ENCODE peak calls at places on chromosomes 5 and 9, in four cellular contexts. One of them, this sample, is unnamed.

GRCh38 chr9:104074876-104075275 is 19.2 kb upstream of the SMC2 start:
- DNase-seq in MCF 10A: peak; percentile 38
- DNase-seq in H9: no peak
- DNase-seq in astrocyte of the spinal cord: peak; percentile 78
- DNase-seq in this sample: peak; percentile 79

GRCh38 chr5:122183098-122183794 is 53.9 kb downstream of the ZNF474 start:
- DNase-seq in MCF 10A: peak; percentile 100
- DNase-seq in H9: no peak
- DNase-seq in astrocyte of the spinal cord: peak; percentile 89
- DNase-seq in this sample: peak; percentile 79

GRCh38 chr5:114243281-114243982 is 118.4 kb upstream of the KCNN2 start:
- DNase-seq in MCF 10A: no peak
- DNase-seq in H9: no peak
- DNase-seq in astrocyte of the spinal cord: peak; percentile 69
- DNase-seq in this sample: peak; percentile 89

GRCh38 chr9:133125706-133126696 is 5.0 kb upstream of the RALGDS start:
- DNase-seq in MCF 10A: peak; percentile 48
- DNase-seq in astrocyte of the spinal cord: peak; percentile 67
- DNase-seq in H9: no peak
- DNase-seq in this sample: peak; percentile 23

GRCh38 chr9:71490810-71491209 is 277.5 kb downstream of the CEMIP2 start:
- DNase-seq in H9: no peak
- DNase-seq in astrocyte of the spinal cord: no peak
- DNase-seq in MCF 10A: peak; percentile 33
- DNase-seq in this sample: no peak

GRCh38 chr5:140365282-140365681 is 5.3 kb downstream of the SLC4A9 start:
- DNase-seq in astrocyte of the spinal cord: no peak
- DNase-seq in H9: no peak
- DNase-seq in MCF 10A: no peak
- DNase-seq in this sample: no peak

GRCh38 chr5:13632676-13633075 is 311.8 kb downstream of the DNAH5 start:
- DNase-seq in astrocyte of the spinal cord: no peak
- DNase-seq in MCF 10A: peak; percentile 24
- DNase-seq in H9: no peak
- DNase-seq in this sample: peak; percentile 61

GRCh38 chr5:173456751-173457171 is 128.5 kb upstream of the STC2 start:
- DNase-seq in astrocyte of the spinal cord: peak; percentile 86
- DNase-seq in MCF 10A: peak; percentile 54
- DNase-seq in H9: no peak
- DNase-seq in this sample: peak; percentile 53

GRCh38 chr9:126207256-126207655 is 119.4 kb upstream of the MVB12B start:
- DNase-seq in astrocyte of the spinal cord: no peak
- DNase-seq in H9: no peak
- DNase-seq in MCF 10A: no peak
- DNase-seq in this sample: no peak

GRCh38 chr5:100430268-100430900 is 104.8 kb upstream of the FAM174A start:
- DNase-seq in H9: peak; percentile 57
- DNase-seq in MCF 10A: peak; percentile 65
- DNase-seq in astrocyte of the spinal cord: peak; percentile 47
- DNase-seq in this sample: peak; percentile 25

GRCh38 chr5:107772418-107773310 is 101.9 kb upstream of the EFNA5 start:
- DNase-seq in MCF 10A: no peak
- DNase-seq in astrocyte of the spinal cord: no peak
- DNase-seq in H9: peak; percentile 33
- DNase-seq in this sample: no peak

GRCh38 chr9:87607859-87608258 is 110.2 kb downstream of the DAPK1 start:
- DNase-seq in MCF 10A: no peak
- DNase-seq in astrocyte of the spinal cord: no peak
- DNase-seq in H9: no peak
- DNase-seq in this sample: no peak

GRCh38 chr5:179162351-179163235 is 102.4 kb downstream of the ZNF354C start:
- DNase-seq in astrocyte of the spinal cord: no peak
- DNase-seq in MCF 10A: no peak
- DNase-seq in H9: peak; percentile 15
- DNase-seq in this sample: no peak

DNA sequence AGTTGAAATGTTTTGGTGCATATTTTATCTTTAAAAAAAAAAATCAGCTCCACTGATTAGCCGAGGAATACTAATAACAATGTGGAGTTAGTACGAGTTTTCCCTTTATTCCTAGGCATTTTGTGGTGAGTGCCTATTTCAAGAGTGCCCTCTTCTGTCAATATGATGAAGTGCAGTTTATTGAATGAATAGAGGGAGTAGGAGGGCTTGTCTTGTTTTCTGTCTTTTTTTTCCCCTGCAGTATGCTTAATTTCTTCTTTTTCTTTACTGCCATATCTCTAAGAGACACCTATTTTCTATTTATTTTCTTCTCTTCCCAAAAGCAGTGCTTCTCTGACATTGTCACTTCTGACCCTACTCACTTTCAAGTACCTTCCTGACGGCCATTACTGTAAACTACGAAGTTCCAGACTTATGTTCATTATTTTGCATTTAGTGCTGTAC is 169.6 kb upstream of the PITX1 start:
- DNase-seq in astrocyte of the spinal cord: peak; percentile 38
- DNase-seq in H9: no peak
- DNase-seq in MCF 10A: peak; percentile 69
- DNase-seq in this sample: no peak
- TF ChIP-seq CTCF in astrocyte of the spinal cord: peak; percentile 41
- TF ChIP-seq CTCF in H9: peak; percentile 65
- TF ChIP-seq CTCF in MCF 10A: peak; percentile 52
- TF ChIP-seq CTCF in this sample: peak; percentile 69

GRCh38 chr9:127633216-127633615 is 21.1 kb downstream of the STXBP1 start:
- DNase-seq in MCF 10A: no peak
- DNase-seq in H9: no peak
- DNase-seq in astrocyte of the spinal cord: no peak
- DNase-seq in this sample: no peak

GRCh38 chr9:127627494-127627855 is 15.4 kb downstream of the STXBP1 start:
- DNase-seq in astrocyte of the spinal cord: no peak
- DNase-seq in MCF 10A: no peak
- DNase-seq in H9: no peak
- DNase-seq in this sample: no peak

GRCh38 chr9:127626752-127627493 is 14.8 kb downstream of the STXBP1 start:
- DNase-seq in astrocyte of the spinal cord: no peak
- DNase-seq in MCF 10A: no peak
- DNase-seq in H9: no peak
- DNase-seq in this sample: no peak

GRCh38 chr9:127628644-127629467 is 16.8 kb downstream of the STXBP1 start:
- DNase-seq in MCF 10A: no peak
- DNase-seq in H9: no peak
- DNase-seq in astrocyte of the spinal cord: no peak
- DNase-seq in this sample: no peak

DNA sequence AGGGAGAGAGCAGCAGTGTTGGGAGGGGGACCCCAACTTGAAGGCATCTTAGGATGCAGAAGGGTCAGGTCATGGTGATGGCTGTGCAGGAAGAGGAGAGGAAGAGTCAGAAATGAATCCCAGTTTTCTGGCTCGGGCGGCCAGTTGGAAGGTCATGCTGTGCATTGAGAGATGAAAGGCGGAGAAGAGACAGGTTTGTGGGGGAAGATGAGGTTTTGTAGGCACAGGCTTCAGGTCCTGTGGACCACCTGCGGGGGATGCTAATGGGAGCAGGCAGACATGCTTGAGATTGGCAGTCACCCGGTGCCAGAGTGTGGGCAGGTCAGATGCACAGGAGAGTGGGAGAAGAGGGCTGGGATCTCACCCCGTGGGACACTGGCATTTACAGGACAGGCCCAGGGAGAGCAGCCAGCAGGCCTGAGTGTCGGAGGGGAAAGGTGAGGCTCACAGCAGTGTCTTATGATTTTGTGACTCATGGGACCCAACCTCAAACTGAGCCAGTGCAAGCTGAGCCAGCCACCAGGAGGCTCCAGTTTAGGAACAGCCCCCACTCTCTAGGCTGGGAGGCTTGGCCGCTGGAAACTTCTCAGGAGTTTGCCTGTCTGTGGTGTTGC is 17.5 kb downstream of the STXBP1 start:
- DNase-seq in H9: no peak
- DNase-seq in astrocyte of the spinal cord: peak; percentile 3
- DNase-seq in MCF 10A: no peak
- DNase-seq in this sample: no peak
- TF ChIP-seq CTCF in H9: peak; percentile 55
- TF ChIP-seq CTCF in astrocyte of the spinal cord: peak; percentile 30
- TF ChIP-seq CTCF in MCF 10A: no peak
- TF ChIP-seq CTCF in this sample: peak; percentile 14

GRCh38 chr9:89978185-89978584 is 373.4 kb downstream of the GADD45G start:
- DNase-seq in MCF 10A: peak; percentile 30
- DNase-seq in H9: peak; percentile 53
- DNase-seq in astrocyte of the spinal cord: peak; percentile 22
- DNase-seq in this sample: no peak
- TF ChIP-seq CTCF in MCF 10A: no peak
- TF ChIP-seq CTCF in H9: peak; percentile 58
- TF ChIP-seq CTCF in astrocyte of the spinal cord: peak; percentile 47
- TF ChIP-seq CTCF in this sample: no peak

GRCh38 chr9:34863426-34863825 is 94.7 kb upstream of the PHF24 start:
- DNase-seq in H9: no peak
- DNase-seq in astrocyte of the spinal cord: no peak
- DNase-seq in MCF 10A: peak; percentile 6
- DNase-seq in this sample: no peak

GRCh38 chr9:34866614-34867013 is 91.5 kb upstream of the PHF24 start:
- DNase-seq in H9: no peak
- DNase-seq in MCF 10A: no peak
- DNase-seq in astrocyte of the spinal cord: no peak
- DNase-seq in this sample: no peak

GRCh38 chr9:34869390-34869789 is 88.7 kb upstream of the PHF24 start:
- DNase-seq in H9: no peak
- DNase-seq in astrocyte of the spinal cord: peak; percentile 18
- DNase-seq in MCF 10A: peak; percentile 47
- DNase-seq in this sample: peak; percentile 25
- TF ChIP-seq CTCF in H9: peak; percentile 58
- TF ChIP-seq CTCF in astrocyte of the spinal cord: peak; percentile 46
- TF ChIP-seq CTCF in MCF 10A: peak; percentile 22
- TF ChIP-seq CTCF in this sample: peak; percentile 65

GRCh38 chr9:37410969-37411785 is 11.3 kb upstream of the GRHPR start:
- DNase-seq in MCF 10A: peak; percentile 19
- DNase-seq in H9: peak; percentile 74
- DNase-seq in astrocyte of the spinal cord: no peak
- DNase-seq in this sample: peak; percentile 23
- TF ChIP-seq CTCF in MCF 10A: peak; percentile 7
- TF ChIP-seq CTCF in H9: peak; percentile 50
- TF ChIP-seq CTCF in astrocyte of the spinal cord: peak; percentile 48
- TF ChIP-seq CTCF in this sample: peak; percentile 75

GRCh38 chr5:98750693-98751092 is 22.8 kb upstream of the RGMB start:
- DNase-seq in MCF 10A: peak; percentile 41
- DNase-seq in astrocyte of the spinal cord: no peak
- DNase-seq in H9: peak; percentile 81
- DNase-seq in this sample: no peak
- TF ChIP-seq CTCF in MCF 10A: peak; percentile 31
- TF ChIP-seq CTCF in astrocyte of the spinal cord: peak; percentile 42
- TF ChIP-seq CTCF in H9: peak; percentile 72
- TF ChIP-seq CTCF in this sample: peak; percentile 62

GRCh38 chr9:74391816-74392215 is 105.3 kb upstream of the RORB start:
- DNase-seq in H9: no peak
- DNase-seq in MCF 10A: no peak
- DNase-seq in astrocyte of the spinal cord: no peak
- DNase-seq in this sample: no peak
- TF ChIP-seq CTCF in H9: no peak
- TF ChIP-seq CTCF in MCF 10A: no peak
- TF ChIP-seq CTCF in astrocyte of the spinal cord: no peak
- TF ChIP-seq CTCF in this sample: no peak